ENCODE peak calls at places on chromosomes 2 and 18, in nine cellular contexts. N is MM.1S, U is kidney, B is cardiac muscle cell, P is heart left ventricle, H is foreskin keratinocyte, V is spleen, E is testis, A is A549. Z is an unnamed sample.

GRCh38 chr2:39243469-39244123 is at the start of gene CDKL4:
- DNase-seq in B (peak), H (no peak), N (no peak), A (no peak), U (peak), P (no peak), V (peak), E (peak), Z (peak)

GRCh38 chr18:27605107-27605834 is 420.2 kb upstream of the CHST9 start:
- DNase-seq in N (peak), H (peak), P (peak), V (no peak), E (peak), U (no peak), A (peak), B (peak), Z (peak)

GRCh38 chr2:45713591-45713990 is 62.1 kb downstream of the PRKCE start:
- DNase-seq in H (no peak), V (no peak), N (peak), P (no peak), E (no peak), U (no peak), B (no peak), A (no peak), Z (no peak)

GRCh38 chr2:241562269-241562891 is 3.8 kb downstream of the BOK start:
- DNase-seq in B (no peak), P (no peak), H (no peak), N (no peak), U (peak), E (no peak), V (peak), A (no peak), Z (no peak)

GRCh38 chr2:80326214-80326613 is 21.7 kb upstream of the LRRTM1 start:
- DNase-seq in E (no peak), H (no peak), A (peak), N (peak), U (no peak), V (no peak), P (no peak), B (peak), Z (peak)

GRCh38 chr2:231335591-231335990 is 59.9 kb upstream of the B3GNT7 start:
- DNase-seq in E (no peak), H (no peak), B (no peak), V (no peak), A (no peak), N (no peak), P (peak), U (peak), Z (no peak)

GRCh38 chr18:35580748-35581534 is 599 bp upstream of the GALNT1 start:
- DNase-seq in P (peak), B (peak), V (peak), U (peak), E (peak), N (peak), H (no peak), A (peak), Z (peak)

GRCh38 chr2:133766164-133766832 is 198.0 kb upstream of the NCKAP5 start:
- DNase-seq in V (no peak), P (no peak), A (no peak), U (no peak), E (no peak), H (no peak), N (no peak), B (no peak), Z (no peak)

GRCh38 chr2:177165103-177165583 is 47.5 kb upstream of the HNRNPA3 start:
- DNase-seq in P (peak), V (no peak), B (peak), U (no peak), N (no peak), H (no peak), A (peak), E (peak), Z (no peak)

GRCh38 chr2:11073251-11073650 is 82.0 kb upstream of the SLC66A3 start:
- DNase-seq in N (no peak), A (peak), H (peak), U (no peak), P (no peak), E (peak), B (peak), V (no peak), Z (no peak)

GRCh38 chr2:157596992-157597681 is 31.5 kb downstream of the ACVR1C start:
- DNase-seq in B (peak), N (no peak), U (peak), E (peak), H (peak), V (peak), A (peak), P (no peak), Z (peak)

GRCh38 chr2:157839162-157839801 is 36.8 kb downstream of the ACVR1 start:
- DNase-seq in P (no peak), E (no peak), A (no peak), U (no peak), H (no peak), V (no peak), N (no peak), B (peak), Z (no peak)

GRCh38 chr2:138829326-138829725 is 49.1 kb upstream of the NXPH2 start:
- DNase-seq in U (no peak), V (no peak), H (no peak), N (peak), E (peak), B (peak), P (no peak), A (peak), Z (peak)

GRCh38 chr2:23635666-23636340 is 250.8 kb downstream of the KLHL29 start:
- DNase-seq in B (no peak), H (no peak), V (peak), A (no peak), P (no peak), U (peak), N (no peak), E (no peak), Z (no peak)

GRCh38 chr2:184272040-184272439 is 326.3 kb upstream of the ZNF804A start:
- DNase-seq in B (no peak), N (no peak), H (no peak), P (no peak), U (no peak), E (no peak), A (no peak), V (no peak), Z (no peak)

GRCh38 chr2:166179201-166179600 is 51.4 kb upstream of the SCN1A start:
- DNase-seq in A (no peak), U (no peak), P (no peak), N (no peak), E (no peak), H (no peak), V (no peak), B (peak), Z (no peak)

GRCh38 chr18:79792988-79793355 is 4.8 kb upstream of the KCNG2 start:
- DNase-seq in N (no peak), A (no peak), H (no peak), B (no peak), P (no peak), V (peak), U (peak), E (no peak), Z (no peak)

GRCh38 chr2:149422337-149422990 is 92.1 kb downstream of the LYPD6 start:
- DNase-seq in N (no peak), U (no peak), E (no peak), A (peak), V (no peak), H (peak), P (no peak), B (peak), Z (peak)

GRCh38 chr2:100383306-100383705 is 34.2 kb downstream of the CHST10 start:
- DNase-seq in A (no peak), H (no peak), E (no peak), V (no peak), P (no peak), B (no peak), U (no peak), N (no peak), Z (no peak)

GRCh38 chr2:207051345-207051959 is 112.1 kb downstream of the CPO start:
- DNase-seq in N (no peak), P (no peak), A (no peak), H (no peak), V (no peak), E (no peak), U (no peak), B (peak), Z (no peak)

GRCh38 chr18:813405-814071 is 1.5 kb upstream of the YES1 start:
- DNase-seq in U (no peak), H (no peak), A (no peak), V (no peak), B (peak), E (no peak), P (no peak), N (no peak), Z (no peak)

GRCh38 chr18:68121826-68122225 is 593.1 kb downstream of the TMX3 start:
- DNase-seq in A (no peak), V (no peak), P (no peak), N (no peak), U (no peak), E (no peak), B (peak), H (peak), Z (no peak)

GRCh38 chr2:153287109-153287801 is 191.3 kb downstream of the RPRM start:
- DNase-seq in U (no peak), N (no peak), B (peak), V (no peak), P (no peak), H (no peak), A (peak), E (peak), Z (no peak)

GRCh38 chr18:13548944-13549878 is 177.1 kb downstream of the FAM210A start:
- DNase-seq in N (no peak), B (no peak), A (no peak), V (no peak), U (no peak), H (no peak), E (no peak), P (no peak), Z (no peak)

GRCh38 chr2:202005272-202005887 is 28.3 kb upstream of the FZD7 start:
- DNase-seq in H (no peak), E (no peak), N (peak), A (no peak), U (no peak), V (no peak), B (no peak), P (no peak), Z (no peak)

GRCh38 chr2:38168710-38169480 is 92.9 kb upstream of the CYP1B1 start:
- DNase-seq in E (no peak), P (no peak), V (no peak), A (no peak), H (peak), N (no peak), B (no peak), U (no peak), Z (no peak)

GRCh38 chr2:221571391-221572179 is 519 bp downstream of the EPHA4 start:
- DNase-seq in A (no peak), H (peak), P (peak), N (peak), V (peak), E (peak), U (peak), B (peak), Z (peak)

GRCh38 chr2:233100192-233100998 is 40.3 kb downstream of the INPP5D start:
- DNase-seq in A (no peak), B (no peak), H (no peak), E (no peak), P (no peak), V (peak), N (peak), U (no peak), Z (no peak)

GRCh38 chr2:127525692-127526141 is 572 bp downstream of the IWS1 start:
- DNase-seq in N (peak), E (peak), H (no peak), A (peak), U (no peak), V (no peak), P (no peak), B (peak), Z (peak)

GRCh38 chr2:20642026-20642971 is 8.6 kb downstream of the HS1BP3 start:
- DNase-seq in N (peak), H (no peak), E (peak), U (peak), P (peak), V (peak), A (peak), B (peak), Z (peak)

GRCh38 chr2:6359964-6360363 is 505.7 kb downstream of the CMPK2 start:
- DNase-seq in V (no peak), N (no peak), P (no peak), U (no peak), B (no peak), H (peak), E (no peak), A (no peak), Z (no peak)

GRCh38 chr2:123908522-123908921 is 116.6 kb upstream of the CNTNAP5 start:
- DNase-seq in U (no peak), B (no peak), A (no peak), H (no peak), E (no peak), P (no peak), N (no peak), V (no peak), Z (no peak)

GRCh38 chr2:9771481-9772017 is 71.7 kb upstream of the TAF1B start:
- DNase-seq in P (no peak), N (no peak), B (peak), E (peak), H (no peak), A (peak), U (no peak), V (no peak), Z (no peak)

GRCh38 chr18:66495844-66496243 is 108.0 kb downstream of the CDH19 start:
- DNase-seq in E (peak), U (no peak), N (peak), B (peak), A (peak), V (no peak), H (peak), P (peak), Z (peak)

GRCh38 chr2:166256902-166257301 is 118.8 kb downstream of the SCN9A start:
- DNase-seq in H (no peak), B (no peak), V (no peak), A (no peak), P (no peak), N (no peak), U (no peak), E (no peak), Z (no peak)

DNA sequence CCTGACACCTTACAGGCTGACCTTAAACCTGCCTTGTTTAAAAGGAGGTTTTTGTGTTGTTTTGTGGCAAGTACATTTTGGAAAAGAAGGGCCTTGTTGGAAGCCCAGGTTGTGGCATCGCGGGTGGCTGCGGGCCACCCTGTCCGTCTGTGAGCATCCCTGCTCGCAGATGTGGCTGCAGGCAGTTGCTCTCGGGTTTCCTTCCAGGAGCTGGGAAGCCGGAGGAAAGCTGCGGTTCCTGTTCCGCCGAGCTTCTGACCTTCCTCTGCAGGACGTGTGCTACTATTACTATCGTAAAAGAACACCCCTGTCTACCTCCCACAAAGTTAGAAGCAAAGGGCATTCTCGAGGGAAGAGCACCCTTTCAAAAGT is 759 bp downstream of the MFF start:
- DNase-seq in E (peak), A (peak), V (peak), N (peak), U (peak), H (peak), P (peak), B (peak), Z (peak)
- TF ChIP-seq CTCF in E (no peak), A (no peak), V (no peak), N (no peak), U (no peak), H (no peak), P (no peak), B (no peak), Z (peak)

GRCh38 chr2:98936133-98936916 is at the start of gene CRACDL:
- DNase-seq in N (no peak), V (no peak), P (no peak), H (no peak), U (peak), A (no peak), B (peak), E (peak), Z (peak)
- H3K27ac ChIP-seq in N (no peak), V (peak), P (no peak), H (no peak), U (no peak), A (peak), B (no peak), E (peak), Z (peak)

GRCh38 chr18:32576296-32576916 is 105.7 kb upstream of the GAREM1 start:
- DNase-seq in U (no peak), P (no peak), A (peak), B (peak), N (no peak), H (no peak), V (no peak), E (peak), Z (no peak)
- TF ChIP-seq CTCF in U (peak), P (peak), A (peak), B (peak), N (no peak), H (peak), V (peak), E (no peak), Z (no peak)

DNA sequence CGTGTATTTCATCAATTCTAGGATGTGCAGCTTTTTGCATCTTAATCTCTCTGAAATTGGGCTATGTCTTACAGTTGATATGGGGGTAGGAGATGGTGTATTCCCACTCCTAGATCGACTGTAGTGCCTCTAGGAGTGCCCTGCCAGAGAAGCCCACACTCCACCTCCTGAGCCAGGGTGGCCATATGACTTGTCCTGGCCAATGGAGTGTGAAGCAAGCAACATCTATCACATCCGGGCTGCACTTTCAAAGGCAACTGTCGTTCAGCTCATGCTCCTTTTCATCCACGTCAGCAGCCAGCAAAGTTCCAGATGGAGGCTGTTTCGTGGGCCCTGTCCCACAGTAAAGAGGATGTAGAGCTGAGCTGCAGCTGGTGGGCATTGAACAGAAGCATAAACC is 149.4 kb upstream of the SLC1A4 start:
- DNase-seq in U (no peak), H (no peak), V (peak), A (no peak), E (no peak), N (no peak), B (no peak), P (no peak), Z (no peak)
- H3K27ac ChIP-seq in U (no peak), H (no peak), V (peak), A (peak), E (no peak), N (no peak), B (no peak), P (no peak), Z (peak)

DNA sequence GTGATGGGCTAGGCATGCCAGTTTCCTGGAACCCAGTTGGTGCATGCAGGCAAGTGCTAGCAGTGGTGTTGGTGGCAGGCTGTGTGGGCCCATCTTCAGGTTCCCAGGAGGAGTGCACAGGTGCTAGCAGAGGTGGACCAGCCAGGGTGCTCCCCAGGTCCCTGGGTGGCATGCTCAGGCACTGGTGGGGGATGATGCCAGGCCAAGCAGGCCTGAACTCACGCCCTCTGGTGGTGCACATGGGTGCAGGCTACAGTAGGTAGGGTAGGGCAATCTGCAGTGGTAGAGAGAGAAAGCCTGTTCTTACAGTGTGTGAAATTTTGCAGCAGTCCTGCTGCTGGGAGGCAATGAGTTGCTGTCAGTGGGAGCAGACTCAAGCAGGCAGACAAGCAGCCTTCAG is 1651.8 kb downstream of the DPP10 start:
- DNase-seq in A (no peak), B (no peak), V (no peak), P (no peak), H (no peak), U (no peak), E (peak), N (no peak), Z (no peak)
- TF ChIP-seq CTCF in A (no peak), B (no peak), V (no peak), P (no peak), H (no peak), U (no peak), E (no peak), N (no peak), Z (no peak)